ENCODE peak calls at places on chromosomes 13 and 19, in six cellular contexts. T is neural crest cell, A is endothelial cell, K is lower lobe of right lung, O is body of pancreas, Z is GM20000. B is an unnamed sample.

GRCh38 chr13:107942030-107942617 is 273.2 kb downstream of the LIG4 start:
- DNase-seq in T (no peak), A (no peak), K (no peak), O (no peak), Z (no peak), B (no peak)

GRCh38 chr19:38795549-38795948 is 6.5 kb downstream of the LGALS7B start:
- DNase-seq in T (no peak), A (no peak), K (no peak), O (no peak), Z (no peak), B (no peak)

GRCh38 chr13:41520699-41521630 is 63.6 kb downstream of the RGCC start:
- DNase-seq in T (no peak), A (no peak), K (no peak), O (no peak), Z (no peak), B (no peak)

GRCh38 chr19:30742539-30742938 is 370.4 kb downstream of the ZNF536 start:
- DNase-seq in T (no peak), A (no peak), K (no peak), O (no peak), Z (no peak), B (no peak)

GRCh38 chr13:106416645-106417044 is 118.8 kb downstream of the EFNB2 start:
- DNase-seq in T (no peak), A (no peak), K (no peak), O (no peak), Z (no peak), B (no peak)

GRCh38 chr19:19575411-19575810 is 37.3 kb downstream of the CILP2 start:
- DNase-seq in T (no peak), A (no peak), K (no peak), O (no peak), Z (no peak), B (no peak)

GRCh38 chr13:60627071-60627686 is 230.2 kb downstream of the TDRD3 start:
- DNase-seq in T (peak; percentile 61), A (peak; percentile 79), K (no peak), O (no peak), Z (peak; percentile 22), B (peak; percentile 17)

GRCh38 chr19:16125738-16126495 is 14.2 kb downstream of the RAB8A start:
- DNase-seq in T (no peak), A (no peak), K (no peak), O (no peak), Z (no peak), B (no peak)

GRCh38 chr19:5148794-5149190 is 179.9 kb downstream of the KDM4B start:
- DNase-seq in T (no peak), A (no peak), K (no peak), O (no peak), Z (no peak), B (no peak)

GRCh38 chr13:86383561-86383960 is 584.3 kb upstream of the SLITRK6 start:
- DNase-seq in T (no peak), A (no peak), K (no peak), O (no peak), Z (no peak), B (no peak)

GRCh38 chr19:15595069-15595468 is 19.9 kb upstream of the CYP4F8 start:
- DNase-seq in T (no peak), A (no peak), K (no peak), O (no peak), Z (no peak), B (no peak)

GRCh38 chr13:37657134-37657533 is 58.6 kb upstream of the POSTN start:
- DNase-seq in T (no peak), A (no peak), K (no peak), O (no peak), Z (no peak), B (no peak)

GRCh38 chr13:99690426-99691189 is 189.3 kb downstream of the TM9SF2 start:
- DNase-seq in T (no peak), A (no peak), K (no peak), O (no peak), Z (no peak), B (no peak)

GRCh38 chr19:6532244-6532999 is 1.6 kb downstream of the TNFSF9 start:
- DNase-seq in T (no peak), A (no peak), K (peak; percentile 59), O (no peak), Z (peak; percentile 83), B (peak; percentile 78)

GRCh38 chr19:18283338-18283737 is 1.9 kb upstream of the JUND start:
- DNase-seq in T (no peak), A (no peak), K (no peak), O (no peak), Z (no peak), B (no peak)

GRCh38 chr19:18282788-18283141 is 1.3 kb upstream of the JUND start:
- DNase-seq in T (no peak), A (no peak), K (no peak), O (no peak), Z (no peak), B (no peak)

GRCh38 chr19:18281082-18282020 is at the start of gene JUND:
- DNase-seq in T (peak; percentile 91), A (peak; percentile 97), K (peak; percentile 99), O (peak; percentile 99), Z (peak; percentile 100), B (peak; percentile 98)

GRCh38 chr19:18280247-18281081 is 958 bp downstream of the JUND start:
- DNase-seq in T (peak; percentile 47), A (peak; percentile 50), K (peak; percentile 90), O (peak; percentile 85), Z (peak; percentile 92), B (peak; percentile 82)

DNA sequence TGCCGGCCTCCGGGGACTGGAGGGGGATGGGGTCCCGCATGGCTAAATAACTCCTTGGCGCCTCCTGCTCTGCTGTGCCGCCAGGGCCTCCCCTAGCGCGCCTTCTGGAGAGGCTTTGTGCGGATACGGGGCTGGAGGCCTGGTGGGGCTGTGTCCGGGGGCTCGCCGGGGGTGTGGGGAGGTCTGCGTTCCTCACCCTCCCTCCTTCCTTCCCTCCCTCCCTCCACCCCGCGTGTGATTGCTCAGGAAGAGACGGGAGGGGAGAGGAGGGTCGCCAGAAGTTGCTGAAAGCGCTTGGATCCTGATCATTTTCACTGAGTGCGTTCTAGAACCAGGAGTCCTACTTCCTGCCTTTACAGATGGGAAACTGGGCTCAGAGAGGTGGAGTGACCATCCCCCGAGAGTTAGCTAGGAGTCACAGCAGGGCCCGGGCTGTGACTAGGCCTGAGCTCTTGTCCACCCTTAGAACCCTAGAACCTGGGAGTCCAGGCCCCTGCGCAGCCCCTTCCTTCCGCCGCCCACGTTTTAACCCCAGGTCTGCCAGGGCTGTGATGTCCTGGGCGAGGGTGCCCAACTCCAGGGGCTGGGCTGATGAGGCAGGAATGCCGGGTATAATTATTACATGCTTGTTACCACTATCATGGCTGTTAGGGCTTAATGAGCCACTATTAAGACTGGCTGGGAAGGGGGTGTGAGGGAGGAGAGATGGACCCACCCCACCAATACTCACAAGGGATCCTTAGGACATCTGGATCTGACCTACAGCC is 782 bp upstream of the JUND start:
- DNase-seq in T (no peak), A (no peak), K (no peak), O (no peak), Z (no peak), B (no peak)
- TF ChIP-seq CTCF in T (peak; percentile 24), A (no peak), K (no peak), O (no peak), Z (peak; percentile 3), B (no peak)

DNA sequence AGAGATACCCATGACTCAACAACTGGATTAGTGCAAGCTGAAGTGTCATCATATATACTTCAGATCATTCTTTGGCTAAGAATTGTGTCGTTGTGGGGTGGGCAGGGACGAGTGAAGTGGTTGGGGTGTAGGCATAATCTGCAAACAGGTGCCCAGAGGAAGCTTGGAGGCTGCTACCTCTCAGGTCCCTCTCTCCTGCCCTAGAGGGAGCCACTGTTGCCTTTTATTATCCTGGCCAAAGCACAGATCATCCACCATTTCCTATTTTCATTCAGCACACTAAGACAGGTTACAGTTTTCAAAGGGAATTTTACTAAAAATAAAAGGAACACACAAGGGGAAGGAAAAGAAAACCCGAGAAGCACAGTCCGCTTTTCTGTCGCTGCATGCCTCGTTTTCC is 126.6 kb downstream of the HS6ST3 start:
- DNase-seq in T (no peak), A (no peak), K (no peak), O (no peak), Z (no peak), B (no peak)
- TF ChIP-seq CTCF in T (no peak), A (no peak), K (no peak), O (no peak), Z (no peak), B (no peak)

DNA sequence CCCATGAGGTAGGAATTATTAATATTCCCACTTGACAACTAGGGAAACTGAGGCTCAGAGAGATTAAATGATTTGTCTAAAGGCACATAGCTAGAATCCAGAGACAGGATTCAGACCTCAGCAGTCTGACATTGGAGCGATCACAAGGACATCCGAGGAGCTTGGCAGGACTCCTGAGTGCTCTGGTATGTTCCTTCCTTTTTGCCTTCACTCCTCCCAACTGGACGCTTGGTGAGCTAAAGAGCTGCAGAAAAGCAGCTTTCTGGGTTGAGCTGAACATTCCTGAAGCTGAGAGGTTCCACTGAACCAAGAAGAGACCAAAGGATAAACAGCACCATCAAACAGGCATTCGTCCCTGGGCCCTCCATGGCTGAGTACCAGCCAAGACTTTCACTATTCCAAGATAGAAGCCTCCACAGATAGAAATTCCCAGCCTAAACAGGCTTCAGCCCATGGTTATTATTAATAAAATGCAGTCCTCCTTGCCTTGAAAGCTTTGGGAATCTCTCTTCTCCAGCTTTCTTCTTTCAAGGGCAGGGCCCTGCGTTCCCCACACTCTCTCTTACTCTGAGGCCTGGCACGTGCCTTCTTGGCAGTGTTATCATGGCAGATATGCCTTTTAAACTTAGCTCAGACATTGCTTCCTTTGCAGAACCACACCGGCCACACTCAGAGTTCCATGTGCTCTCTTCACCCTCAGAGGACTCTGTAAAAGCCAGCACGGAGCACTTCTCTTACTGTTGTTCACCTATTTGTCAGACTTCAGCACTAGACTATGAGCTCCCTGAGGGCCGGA is 97.1 kb downstream of the CYSLTR2 start:
- DNase-seq in T (no peak), A (no peak), K (no peak), O (no peak), Z (no peak), B (no peak)
- TF ChIP-seq CTCF in T (no peak), A (no peak), K (peak; percentile 5), O (no peak), Z (no peak), B (no peak)

GRCh38 chr13:34970961-34971360 is 28.9 kb downstream of the NBEA start:
- DNase-seq in T (no peak), A (no peak), K (no peak), O (no peak), Z (no peak), B (no peak)

GRCh38 chr13:34964558-34964957 is 22.5 kb downstream of the NBEA start:
- DNase-seq in T (no peak), A (no peak), K (no peak), O (no peak), Z (no peak), B (no peak)

GRCh38 chr13:34971473-34971872 is 29.4 kb downstream of the NBEA start:
- DNase-seq in T (no peak), A (no peak), K (no peak), O (no peak), Z (no peak), B (no peak)

DNA sequence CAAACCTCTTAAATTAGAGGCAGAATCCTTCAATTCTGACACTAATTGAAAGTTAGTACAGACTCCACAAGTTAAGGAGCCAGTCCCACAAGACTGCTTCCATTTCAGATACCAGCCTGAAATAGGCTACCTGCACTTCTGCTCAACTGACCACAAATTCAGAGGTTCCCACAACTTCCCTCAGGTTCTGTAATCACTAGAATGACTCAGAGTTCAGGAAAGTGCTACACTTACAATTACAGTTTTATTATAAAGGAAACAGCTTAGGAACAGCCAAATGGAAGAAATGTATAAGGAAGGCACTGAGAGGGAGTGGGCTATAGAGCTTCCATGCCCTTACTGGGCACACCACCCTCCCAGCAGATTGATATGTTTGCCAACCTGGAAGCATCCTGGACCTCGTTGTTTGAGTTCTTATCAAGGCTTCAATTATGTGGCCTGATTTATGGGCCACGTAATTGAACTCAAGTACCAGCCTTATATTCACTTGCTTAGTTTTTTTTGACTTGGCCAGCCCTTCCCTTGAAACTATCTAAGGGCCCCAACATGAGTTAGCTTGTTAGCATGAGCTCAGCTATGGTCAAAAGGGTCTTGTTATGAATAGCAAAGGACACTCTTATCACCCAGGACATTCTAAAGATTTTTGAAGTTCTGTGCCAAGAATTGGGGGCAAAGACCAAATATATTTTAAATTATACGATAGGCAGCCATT is 25.9 kb downstream of the NBEA start:
- DNase-seq in T (no peak), A (no peak), K (no peak), O (no peak), Z (no peak), B (no peak)
- TF ChIP-seq CTCF in T (no peak), A (no peak), K (no peak), O (no peak), Z (no peak), B (no peak)

B was measured in GM13976.